ENCODE peak calls at places on chromosomes 7 and 10, in five cellular contexts. U is stimulated activated CD8-positive, alpha-beta memory T cell treated with anti-CD3 and anti-CD28 coated beads, Interleukin-4, amount 100 ng/mL, for 48 hours; J is HCT116; M is left lung; E is activated CD4-positive, alpha-beta T cell treated with anti-CD3 and anti-CD28 coated beads, Interleukin-2, amount 10 ng/mL, durations not matched to agents 7 days and 5 days. Z is an unnamed sample.

GRCh38 chr10:14678637-14679036 is 96.1 kb downstream of the FAM107B start:
- DNase-seq in U (no peak), E (no peak), J (no peak), M (no peak), Z (no peak)

GRCh38 chr7:27064681-27065080 is 31.1 kb downstream of the HOXA1 start:
- DNase-seq in J (no peak), E (no peak), U (no peak), M (no peak), Z (no peak)

GRCh38 chr10:71512213-71512745 is 115.6 kb downstream of the CDH23 start:
- DNase-seq in U (no peak), E (no peak), J (no peak), M (peak), Z (no peak)

GRCh38 chr7:2864999-2865670 is 21.0 kb upstream of the GNA12 start:
- DNase-seq in U (peak), J (peak), M (peak), E (peak), Z (peak)

GRCh38 chr10:48733329-48733728 is 48.7 kb downstream of the WDFY4 start:
- DNase-seq in M (no peak), E (no peak), U (no peak), J (no peak), Z (no peak)

GRCh38 chr10:1369665-1370064 is 313.5 kb downstream of the WDR37 start:
- DNase-seq in J (no peak), E (no peak), M (no peak), U (peak), Z (peak)

GRCh38 chr10:24333736-24334135 is 124.8 kb downstream of the KIAA1217 start:
- DNase-seq in E (no peak), J (no peak), U (no peak), M (no peak), Z (no peak)

GRCh38 chr7:18978108-18978495 is 139.3 kb downstream of the TWIST1 start:
- DNase-seq in M (no peak), U (no peak), E (no peak), J (peak), Z (peak)

GRCh38 chr10:6786579-6787031 is 206.5 kb upstream of the PRKCQ start:
- DNase-seq in U (no peak), E (no peak), J (no peak), M (no peak), Z (peak)

GRCh38 chr10:70528726-70529362 is 50.3 kb downstream of the PALD1 start:
- DNase-seq in M (no peak), U (no peak), E (no peak), J (peak), Z (peak)

GRCh38 chr7:25619963-25620799 is 391.9 kb upstream of the NPVF start:
- DNase-seq in E (peak), M (no peak), J (no peak), U (peak), Z (no peak)

GRCh38 chr7:99379043-99379577 is 4.6 kb downstream of the ARPC1B start:
- DNase-seq in U (peak), E (peak), M (no peak), J (no peak), Z (peak)

GRCh38 chr7:103131225-103131624 is 17.7 kb downstream of the NAPEPLD start:
- DNase-seq in E (no peak), U (no peak), J (no peak), M (no peak), Z (no peak)

GRCh38 chr7:76340617-76341131 is 18.1 kb downstream of the YWHAG start:
- DNase-seq in E (no peak), U (no peak), M (no peak), J (no peak), Z (no peak)

GRCh38 chr10:13110908-13111307 is 10.9 kb downstream of the OPTN start:
- DNase-seq in E (no peak), J (no peak), U (no peak), M (no peak), Z (no peak)

GRCh38 chr10:351770-352318 is 216.6 kb downstream of the ZMYND11 start:
- DNase-seq in U (peak), M (no peak), E (peak), J (no peak), Z (no peak)

GRCh38 chr10:129900825-129901224 is 63.2 kb downstream of the EBF3 start:
- DNase-seq in M (no peak), J (no peak), U (no peak), E (no peak), Z (no peak)

GRCh38 chr10:103416436-103417147 is 20.2 kb downstream of the PDCD11 start:
- DNase-seq in M (no peak), U (peak), J (peak), E (peak), Z (no peak)

GRCh38 chr10:102869290-102870198 is at the start of gene AS3MT:
- DNase-seq in E (peak), J (no peak), M (peak), U (peak), Z (no peak)

GRCh38 chr7:44962483-44963251 is 16.1 kb downstream of the MYO1G start:
- DNase-seq in J (no peak), M (peak), U (peak), E (peak), Z (no peak)

GRCh38 chr7:90216080-90216674 is 4.6 kb downstream of the STEAP2 start:
- DNase-seq in J (no peak), M (no peak), E (no peak), U (no peak), Z (no peak)